ENCODE peak calls at places on chromosomes 4 and X, in nine cellular contexts. S is SK-N-SH, W is GM23338, Q is A549, Z is Panc1, R is HCT116, K is HepG2, J is K562, V is GM12878. F is an unnamed sample.

GRCh38 chrX:23936198-23936597 is 28.4 kb downstream of the CXorf58 start:
- DNase-seq in R (no peak), K (no peak), V (no peak), W (no peak), Q (no peak), Z (no peak), J (no peak), S (no peak), F (no peak)

GRCh38 chr4:7138223-7139166 is 53.8 kb upstream of the SORCS2 start:
- DNase-seq in R (no peak), J (no peak), S (no peak), K (no peak), V (no peak), Z (no peak), Q (no peak), W (no peak), F (no peak)

GRCh38 chr4:2944882-2945526 is 18.2 kb downstream of the NOP14 start:
- DNase-seq in V (no peak), Z (no peak), Q (no peak), K (no peak), R (no peak), J (no peak), W (no peak), S (no peak), F (no peak)

GRCh38 chrX:103063191-103063845 is 653 bp downstream of the BEX1 start:
- DNase-seq in J (peak; percentile 14), W (peak; percentile 60), Q (no peak), K (peak; percentile 9), V (no peak), S (peak; percentile 78), R (no peak), Z (no peak), F (no peak)

GRCh38 chrX:102934624-102935023 is 2.4 kb upstream of the RAB40AL start:
- DNase-seq in V (no peak), K (peak; percentile 3), Z (peak; percentile 33), S (peak; percentile 59), W (peak; percentile 41), J (peak; percentile 18), R (no peak), Q (peak; percentile 3), F (peak; percentile 43)

GRCh38 chr4:8044699-8045098 is 105.0 kb upstream of the AFAP1 start:
- DNase-seq in Q (no peak), R (no peak), V (no peak), S (no peak), K (no peak), Z (no peak), W (no peak), J (no peak), F (no peak)

GRCh38 chrX:20418379-20418778 is 151.7 kb upstream of the RPS6KA3 start:
- DNase-seq in W (no peak), R (no peak), S (no peak), K (no peak), V (no peak), Q (no peak), Z (no peak), J (no peak), F (peak; percentile 31)

GRCh38 chr4:180953572-180953971 is 1289.6 kb upstream of the TENM3 start:
- DNase-seq in V (no peak), W (peak; percentile 57), K (peak; percentile 2), J (no peak), S (no peak), Q (no peak), R (peak; percentile 21), Z (no peak), F (no peak)

GRCh38 chr4:170675568-170676262 is 586.0 kb upstream of the AADAT start:
- DNase-seq in R (no peak), Q (no peak), V (no peak), W (no peak), J (no peak), Z (no peak), K (no peak), S (no peak), F (no peak)

GRCh38 chr4:169618286-169618685 is 2.1 kb upstream of the CLCN3 start:
- DNase-seq in J (no peak), K (no peak), V (no peak), R (no peak), Q (no peak), Z (no peak), S (no peak), W (no peak), F (no peak)

GRCh38 chr4:176001171-176002006 is 64.3 kb upstream of the WDR17 start:
- DNase-seq in Z (no peak), R (peak; percentile 15), Q (peak; percentile 5), J (no peak), W (peak; percentile 93), K (no peak), V (no peak), S (peak; percentile 17), F (no peak)

GRCh38 chrX:106752101-106752678 is 25.7 kb downstream of the RNF128 start:
- DNase-seq in Q (no peak), J (no peak), Z (no peak), R (no peak), W (peak; percentile 46), K (no peak), V (no peak), S (no peak), F (no peak)

GRCh38 chrX:9835585-9836210 is 49.5 kb downstream of the SHROOM2 start:
- DNase-seq in Q (no peak), S (no peak), Z (no peak), R (no peak), J (no peak), W (no peak), V (no peak), K (no peak), F (no peak)

GRCh38 chrX:46693149-46693548 is 65.8 kb downstream of the SLC9A7 start:
- DNase-seq in W (no peak), S (no peak), J (no peak), Q (no peak), V (peak; percentile 62), K (no peak), R (no peak), Z (no peak), F (no peak)

GRCh38 chr4:5926601-5927000 is 33.7 kb upstream of the CRMP1 start:
- DNase-seq in W (no peak), R (no peak), S (no peak), V (no peak), Q (no peak), J (no peak), Z (no peak), K (no peak), F (no peak)

GRCh38 chrX:46837543-46838481 is 969 bp downstream of the RP2 start:
- DNase-seq in V (no peak), J (no peak), Z (no peak), R (no peak), W (no peak), Q (peak; percentile 14), K (peak; percentile 12), S (peak; percentile 5), F (no peak)

GRCh38 chr4:21801661-21802355 is 146.8 kb downstream of the KCNIP4 start:
- DNase-seq in Q (no peak), S (no peak), W (no peak), K (no peak), V (no peak), Z (no peak), J (no peak), R (no peak), F (no peak)

DNA sequence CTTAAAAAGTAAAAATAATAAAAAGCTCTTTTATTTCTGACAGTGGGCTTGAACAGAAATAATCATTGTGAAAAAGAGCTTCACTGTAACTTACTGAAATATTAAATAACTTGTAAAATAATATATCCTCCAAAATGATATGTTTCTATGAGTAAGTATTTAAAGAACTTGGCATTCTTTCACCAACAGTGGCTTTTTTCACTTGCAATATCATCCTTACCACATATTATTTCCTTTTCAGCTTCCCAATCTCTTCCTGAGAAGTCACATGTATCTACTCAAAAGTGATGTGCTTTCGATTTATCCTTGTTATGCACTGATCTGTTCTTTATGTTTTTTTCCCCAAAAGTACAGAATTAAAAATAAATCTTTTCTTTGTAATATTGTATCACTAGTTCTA is 2.2 kb upstream of the PCDH18 start:
- DNase-seq in V (no peak), J (no peak), Q (no peak), K (no peak), Z (no peak), W (no peak), R (no peak), S (no peak), F (no peak)
- H3K27ac ChIP-seq in V (no peak overlapping the region), J (no peak overlapping the region), Q (no peak overlapping the region), K (no peak overlapping the region), Z (peak overlapping the region; percentile 51), W (no peak overlapping the region), R (no peak overlapping the region), S (no peak overlapping the region), F (no peak overlapping the region)

GRCh38 chr4:59945277-59945676 is 1254.8 kb upstream of the ADGRL3 start:
- DNase-seq in S (no peak), J (no peak), K (no peak), Z (no peak), W (no peak), R (no peak), Q (no peak), V (no peak), F (no peak)
- TF ChIP-seq REST in S (no peak), J (no peak), K (no peak), Z (no peak), W (no peak), R (no peak), Q (no peak), V (no peak), F (no peak)

DNA sequence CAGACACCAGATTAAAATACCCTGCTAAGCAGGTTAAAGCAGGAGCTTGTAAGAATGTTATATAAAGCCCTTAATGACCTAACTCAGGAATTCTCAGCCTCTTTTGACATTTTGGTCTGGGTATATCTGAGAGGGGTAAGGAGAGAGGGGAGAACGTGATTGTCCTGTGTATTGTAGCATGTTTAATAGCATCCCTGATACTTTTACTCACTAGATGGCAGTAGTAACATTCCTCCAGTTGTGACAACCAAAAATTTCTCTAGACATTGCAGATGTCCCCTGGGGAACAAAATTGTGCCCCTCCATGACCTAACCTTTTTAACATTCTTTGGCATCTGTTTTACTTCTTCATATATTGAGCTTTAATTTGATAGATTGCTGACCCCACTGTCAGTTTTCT is 17.9 kb downstream of the SMARCA5 start:
- DNase-seq in W (peak; percentile 17), J (no peak), V (no peak), S (peak; percentile 3), K (peak; percentile 4), R (no peak), Z (no peak), Q (no peak), F (no peak)
- TF ChIP-seq CTCF in W (peak; percentile 26), J (peak; percentile 40), V (peak; percentile 34), S (peak; percentile 70), K (peak; percentile 40), R (no peak), Z (peak; percentile 33), Q (peak; percentile 36), F (peak; percentile 21)

DNA sequence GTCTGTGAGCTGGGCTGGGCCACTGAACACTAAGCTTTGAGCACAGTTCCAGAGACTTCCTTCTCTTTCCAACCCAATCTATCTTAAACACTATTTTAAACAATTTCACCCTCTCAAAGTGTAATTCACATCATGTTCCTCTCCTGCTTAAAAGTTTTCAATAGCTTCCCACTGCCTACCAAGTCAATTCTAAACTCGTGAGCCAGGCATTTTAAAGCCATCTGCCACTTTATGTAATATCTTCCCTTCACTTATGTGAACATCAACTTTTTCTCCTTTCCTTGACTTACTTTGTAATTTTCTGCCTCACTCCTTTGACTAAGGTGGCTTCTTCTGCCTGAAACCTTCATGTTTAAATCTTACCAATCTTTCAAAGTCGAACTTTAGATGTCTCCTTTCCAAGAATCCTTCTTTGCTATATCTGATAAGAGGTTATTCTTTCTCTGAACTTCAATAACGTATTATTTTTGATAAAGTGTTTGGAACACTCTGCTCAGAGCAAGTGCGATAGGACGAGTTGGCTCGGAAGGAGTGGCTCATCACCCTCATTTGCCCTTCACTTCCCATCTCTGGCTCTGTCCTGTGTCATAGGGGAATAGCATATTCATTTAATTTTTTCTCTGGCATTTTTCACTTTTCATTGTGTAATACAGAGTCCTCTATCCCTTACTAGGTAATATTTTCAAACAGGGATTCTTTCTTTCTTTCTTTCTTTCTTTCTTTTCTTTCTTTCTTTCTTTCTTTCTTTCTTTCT is 13.0 kb upstream of the SPARCL1 start:
- DNase-seq in S (no peak), Z (no peak), Q (no peak), R (no peak), W (no peak), J (no peak), K (no peak), V (no peak), F (no peak)
- H3K27ac ChIP-seq in S (no peak overlapping the region), Z (no peak overlapping the region), Q (no peak overlapping the region), R (no peak overlapping the region), W (no peak overlapping the region), J (no peak overlapping the region), K (no peak overlapping the region), V (no peak overlapping the region), F (no peak overlapping the region)